ENCODE peak calls at places on chromosomes 2 and 18, in six cellular contexts. H is NCI-H2081; Y is stimulated activated CD4-positive, alpha-beta T cell treated with anti-CD3 and anti-CD28 coated beads, Interleukin-1b, Interleukin-23, amount 100 ng/mL, for 24 hours; A is NCI-H1417; B is fibroblast of lung; P is T-helper 2 cell treated with Interferon-gamma antibody and Interleukin-4, amounts not matched to agents 5 μg/mL and 100 μg/mL, for 36 hours. K is an unnamed sample.

GRCh38 chr2:63654959-63655358 is 66.2 kb downstream of the MDH1 start:
- DNase-seq in H (no peak), A (no peak), Y (no peak), P (peak), B (peak), K (peak)

GRCh38 chr2:128317186-128317897 is 1.3 kb downstream of the HS6ST1 start:
- DNase-seq in A (peak), P (peak), B (no peak), H (peak), Y (no peak), K (peak)

GRCh38 chr2:134021830-134022524 is 231.9 kb upstream of the MGAT5 start:
- DNase-seq in B (no peak), Y (no peak), A (no peak), H (no peak), P (no peak), K (no peak)

GRCh38 chr18:43819873-43820272 is 542.6 kb upstream of the SYT4 start:
- DNase-seq in B (no peak), Y (no peak), H (no peak), P (no peak), A (no peak), K (no peak)

GRCh38 chr2:47950340-47951280 is 44.3 kb upstream of the FBXO11 start:
- DNase-seq in Y (no peak), A (no peak), P (no peak), B (no peak), H (no peak), K (no peak)

GRCh38 chr2:109400102-109400501 is 213.7 kb downstream of the SEPTIN10 start:
- DNase-seq in B (no peak), H (no peak), P (no peak), A (no peak), Y (no peak), K (no peak)

GRCh38 chr2:29526587-29527586 is 394.5 kb downstream of the ALK start:
- DNase-seq in Y (no peak), P (no peak), H (no peak), B (no peak), A (no peak), K (no peak)

GRCh38 chr2:128319457-128319772 is 747 bp upstream of the HS6ST1 start:
- DNase-seq in A (no peak), H (no peak), B (no peak), P (no peak), Y (no peak), K (no peak)

GRCh38 chr2:76050196-76050595 is 339.5 kb upstream of the GCFC2 start:
- DNase-seq in B (no peak), P (no peak), A (no peak), H (no peak), Y (no peak), K (no peak)

GRCh38 chr2:151063271-151063670 is 198.4 kb downstream of the RBM43 start:
- DNase-seq in Y (no peak), A (no peak), P (no peak), B (peak), H (no peak), K (no peak)

GRCh38 chr2:5696741-5697521 is 4.7 kb downstream of the SOX11 start:
- DNase-seq in P (no peak), Y (no peak), B (peak), A (peak), H (peak), K (no peak)

GRCh38 chr2:70328921-70329561 is 27.2 kb upstream of the FAM136A start:
- DNase-seq in A (no peak), B (peak), P (no peak), Y (no peak), H (peak), K (no peak)

GRCh38 chr2:212845941-212846340 is 305.5 kb downstream of the IKZF2 start:
- DNase-seq in B (peak), Y (no peak), P (no peak), A (no peak), H (no peak), K (no peak)

GRCh38 chr2:102301867-102302362 is 9.4 kb upstream of the IL1RL1 start:
- DNase-seq in A (no peak), Y (no peak), P (peak), H (no peak), B (no peak), K (peak)

GRCh38 chr2:21043744-21044532 is at the start of gene APOB:
- DNase-seq in A (no peak), B (no peak), H (no peak), Y (no peak), P (no peak), K (no peak)

GRCh38 chr2:184598313-184599053 is at the start of gene ZNF804A:
- DNase-seq in A (peak), Y (no peak), H (peak), P (peak), B (peak), K (peak)

GRCh38 chr18:31510319-31510718 is 12.3 kb downstream of the DSG2 start:
- DNase-seq in B (peak), H (no peak), Y (no peak), P (no peak), A (no peak), K (no peak)

K was measured in stimulated activated naive CD8-positive, alpha-beta T cell treated with anti-CD3 and anti-CD28 coated beads, Interleukin-15, Interleukin-2, amounts not matched to agents 100 U/mL and 50 U/mL, for 24 hours.